ENCODE peak calls at places on chromosome 4, in ten cellular contexts. X is IMR-90, I is Peyer's patch, P is A549, H is esophagus squamous epithelium, Z is adrenal gland, G is heart left ventricle, Q is body of pancreas, N is upper lobe of left lung, F is endothelial cell of umbilical vein. L is an unnamed sample. For H3K4me1, the result is how much of the 10 kb centered on the place peaks cover.

GRCh38 chr4:121253961-121254360 is 89.8 kb upstream of the TNIP3 start:
- DNase-seq in I (no peak), N (no peak), H (no peak), Z (no peak), F (no peak), Q (no peak), X (no peak), G (no peak), P (no peak), L (no peak)

GRCh38 chr4:41713768-41714167 is 34.8 kb downstream of the PHOX2B start:
- DNase-seq in G (no peak), F (no peak), X (no peak), P (no peak), Q (no peak), Z (no peak), N (no peak), I (no peak), H (no peak), L (no peak)

GRCh38 chr4:84821064-84821463 is 145.4 kb downstream of the WDFY3 start:
- DNase-seq in Z (no peak), N (no peak), G (no peak), P (no peak), H (no peak), F (no peak), I (no peak), Q (no peak), X (no peak), L (no peak)

GRCh38 chr4:7516116-7516772 is 81.5 kb upstream of the PSAPL1 start:
- DNase-seq in I (no peak), G (no peak), X (no peak), N (no peak), F (no peak), H (no peak), Z (no peak), Q (no peak), P (no peak), L (peak)

GRCh38 chr4:177220376-177220775 is 89.3 kb upstream of the NEIL3 start:
- DNase-seq in Q (no peak), N (no peak), P (no peak), G (no peak), F (no peak), I (no peak), H (no peak), X (peak), Z (no peak), L (no peak)

GRCh38 chr4:16196482-16197393 is 29.5 kb downstream of the TAPT1 start:
- DNase-seq in F (peak), P (peak), H (no peak), I (no peak), Z (no peak), N (no peak), G (no peak), Q (no peak), X (peak), L (no peak)

GRCh38 chr4:65999518-65999871 is 329.2 kb upstream of the EPHA5 start:
- DNase-seq in F (no peak), H (no peak), X (no peak), Z (no peak), P (peak), Q (no peak), I (no peak), N (no peak), G (no peak), L (no peak)

GRCh38 chr4:141567326-141567915 is 69.0 kb upstream of the IL15 start:
- DNase-seq in G (no peak), I (no peak), Q (no peak), Z (no peak), N (no peak), H (no peak), F (no peak), P (peak), X (no peak), L (no peak)

GRCh38 chr4:76301068-76301774 is 5.3 kb upstream of the STBD1 start:
- DNase-seq in N (no peak), H (no peak), I (no peak), P (peak), G (no peak), Q (peak), X (peak), Z (peak), F (no peak), L (no peak)

GRCh38 chr4:784401-785331 is 41.3 kb downstream of the CPLX1 start:
- DNase-seq in X (no peak), N (no peak), Q (no peak), P (no peak), G (no peak), I (no peak), H (no peak), F (no peak), Z (peak), L (no peak)
- H3K4me1 ChIP-seq in X (under half), N (under half), Q (under half), P (under half), G (under half), I (under half), H (under half), F (under half), Z (under half), L (under half)

GRCh38 chr4:40246938-40247337 is 50.1 kb downstream of the RHOH start:
- DNase-seq in P (no peak), I (no peak), Z (no peak), Q (no peak), G (no peak), F (no peak), H (no peak), X (no peak), N (no peak), L (no peak)

GRCh38 chr4:40246547-40246900 is 49.7 kb downstream of the RHOH start:
- DNase-seq in H (no peak), N (no peak), Q (no peak), X (no peak), I (no peak), F (no peak), Z (no peak), G (no peak), P (no peak), L (no peak)

GRCh38 chr4:40245794-40246546 is 49.1 kb downstream of the RHOH start:
- DNase-seq in X (no peak), Q (peak), I (no peak), P (no peak), N (no peak), Z (no peak), G (no peak), H (no peak), F (no peak), L (no peak)

GRCh38 chr4:40243390-40243948 is 46.6 kb downstream of the RHOH start:
- DNase-seq in N (no peak), Z (no peak), G (no peak), F (no peak), P (no peak), I (no peak), H (no peak), Q (no peak), X (no peak), L (no peak)

GRCh38 chr4:40247350-40247749 is 50.5 kb downstream of the RHOH start:
- DNase-seq in I (no peak), Q (peak), P (no peak), N (no peak), Z (no peak), H (peak), F (no peak), G (no peak), X (no peak), L (no peak)
- TF ChIP-seq POLR2A in I (no peak), Q (no peak), P (no peak), N (no peak), Z (no peak), H (no peak), F (no peak), G (no peak), X (no peak), L (no peak)

GRCh38 chr4:166680801-166681200 is 553.5 kb downstream of the SPOCK3 start:
- DNase-seq in F (no peak), Z (no peak), Q (no peak), H (no peak), P (no peak), X (no peak), I (no peak), G (no peak), N (no peak), L (no peak)
- H3K4me1 ChIP-seq in F (under half), Z (under half), Q (under half), H (under half), P (under half), X (under half), I (under half), G (under half), N (under half), L (under half)

GRCh38 chr4:123298798-123299197 is 97.8 kb upstream of the SPRY1 start:
- DNase-seq in Q (no peak), H (no peak), Z (no peak), I (no peak), X (no peak), N (no peak), G (no peak), P (no peak), F (no peak), L (no peak)
- TF ChIP-seq POLR2A in Q (no peak), H (no peak), Z (no peak), I (no peak), X (no peak), N (no peak), G (no peak), P (no peak), F (no peak), L (no peak)

GRCh38 chr4:26080876-26081628 is 167.0 kb downstream of the SMIM20 start:
- DNase-seq in P (no peak), X (no peak), F (no peak), I (no peak), Z (no peak), Q (no peak), H (no peak), G (no peak), N (no peak), L (no peak)
- H3K4me1 ChIP-seq in P (under half), X (under half), F (under half), I (under half), Z (under half), Q (under half), H (under half), G (under half), N (under half), L (under half)

GRCh38 chr4:74932832-74933561 is at the start of gene PARM1:
- DNase-seq in G (peak), N (peak), X (peak), I (peak), Q (peak), Z (peak), F (peak), H (peak), P (peak), L (peak)
- TF ChIP-seq POLR2A in G (peak), N (peak), X (no peak), I (peak), Q (peak), Z (peak), F (no peak), H (no peak), P (peak), L (peak)

DNA sequence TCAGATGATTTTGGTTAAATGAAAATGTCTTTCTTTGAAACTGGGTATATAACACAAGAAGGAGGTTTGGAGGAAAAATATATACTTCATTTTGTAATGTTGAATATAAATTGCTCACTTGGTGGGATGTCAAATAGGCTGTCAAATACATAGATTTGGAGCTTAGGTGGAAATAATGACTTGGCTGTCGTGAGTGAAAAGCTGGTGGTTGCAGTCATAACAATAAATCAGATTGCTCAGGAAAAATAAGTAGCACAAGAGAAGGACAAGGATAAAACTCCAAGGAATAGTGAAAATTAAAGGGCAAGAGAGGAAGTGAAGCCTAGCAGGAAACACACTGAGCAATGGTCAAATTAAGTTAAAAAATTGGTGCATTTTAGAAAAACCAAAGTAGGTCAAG is 253.0 kb upstream of the ANKRD50 start:
- DNase-seq in Z (no peak), X (no peak), P (no peak), H (no peak), N (no peak), Q (no peak), F (no peak), I (no peak), G (no peak), L (no peak)
- H3K4me1 ChIP-seq in Z (under half), X (under half), P (under half), H (under half), N (under half), Q (under half), F (under half), I (under half), G (under half), L (under half)

DNA sequence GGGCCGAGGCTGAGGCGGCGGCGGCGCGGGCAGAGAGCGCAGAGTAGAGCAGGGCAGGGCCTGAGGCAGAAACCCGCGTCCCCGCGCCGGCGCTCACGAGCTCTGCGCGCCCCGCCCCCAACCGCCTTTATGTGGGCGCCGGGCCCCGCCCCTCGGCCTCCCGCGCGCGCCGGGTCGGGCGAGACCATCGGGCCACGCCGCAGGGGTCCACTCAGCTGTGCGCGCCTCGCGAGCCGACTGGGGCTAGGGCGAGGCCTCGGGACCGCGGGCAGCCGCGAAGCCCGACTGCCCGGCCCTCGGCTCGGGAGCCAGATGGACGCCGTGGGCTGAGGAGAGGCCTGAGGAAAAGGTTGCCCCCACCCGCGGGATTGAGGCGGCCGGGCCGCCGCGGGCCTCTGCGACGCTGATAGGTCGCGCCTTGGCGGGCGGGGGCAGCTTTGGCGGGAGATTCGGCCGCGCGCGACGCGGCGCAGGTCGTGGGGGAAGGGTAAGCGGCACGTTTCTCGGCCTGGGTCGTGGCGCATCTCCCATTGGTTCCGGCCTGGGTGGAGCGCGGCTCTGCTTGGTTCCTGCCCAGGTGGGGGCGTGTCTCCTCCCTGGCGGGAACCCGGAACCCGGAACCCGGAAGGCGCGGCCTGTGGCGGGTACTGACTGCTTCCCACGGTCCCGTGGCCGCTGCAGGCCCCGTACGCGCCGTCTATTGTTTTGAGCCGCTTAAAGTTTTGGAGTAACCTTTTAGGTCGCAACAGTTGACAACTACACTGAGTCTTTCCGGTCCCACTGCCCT is at the start of gene SLBP:
- DNase-seq in H (peak), P (peak), F (peak), Q (peak), Z (peak), I (peak), N (peak), X (peak), G (peak), L (peak)
- TF ChIP-seq POLR2A in H (peak), P (peak), F (peak), Q (peak), Z (peak), I (peak), N (peak), X (peak), G (peak), L (peak)

GRCh38 chr4:14864967-14865366 is 137.3 kb upstream of the CPEB2 start:
- DNase-seq in Q (no peak), F (no peak), I (no peak), G (no peak), H (no peak), P (no peak), N (no peak), Z (no peak), X (no peak), L (no peak)
- H3K4me1 ChIP-seq in Q (under half), F (under half), I (under half), G (under half), H (under half), P (under half), N (under half), Z (under half), X (under half), L (under half)

GRCh38 chr4:18022572-18023039 is 1.1 kb upstream of the LCORL start:
- DNase-seq in Z (no peak), Q (no peak), I (no peak), X (peak), N (no peak), H (no peak), F (no peak), G (no peak), P (no peak), L (no peak)

GRCh38 chr4:18020145-18020670 is 1.3 kb downstream of the LCORL start:
- DNase-seq in N (peak), X (peak), G (no peak), F (peak), Z (no peak), H (no peak), I (peak), Q (no peak), P (no peak), L (no peak)

GRCh38 chr4:18021470-18021719 is 160 bp downstream of the LCORL start:
- DNase-seq in Z (no peak), P (no peak), G (no peak), H (no peak), F (no peak), N (no peak), X (peak), I (no peak), Q (no peak), L (no peak)

GRCh38 chr4:18020671-18021469 is 685 bp downstream of the LCORL start:
- DNase-seq in Z (peak), P (peak), X (peak), Q (peak), I (peak), G (peak), H (peak), F (peak), N (peak), L (peak)

DNA sequence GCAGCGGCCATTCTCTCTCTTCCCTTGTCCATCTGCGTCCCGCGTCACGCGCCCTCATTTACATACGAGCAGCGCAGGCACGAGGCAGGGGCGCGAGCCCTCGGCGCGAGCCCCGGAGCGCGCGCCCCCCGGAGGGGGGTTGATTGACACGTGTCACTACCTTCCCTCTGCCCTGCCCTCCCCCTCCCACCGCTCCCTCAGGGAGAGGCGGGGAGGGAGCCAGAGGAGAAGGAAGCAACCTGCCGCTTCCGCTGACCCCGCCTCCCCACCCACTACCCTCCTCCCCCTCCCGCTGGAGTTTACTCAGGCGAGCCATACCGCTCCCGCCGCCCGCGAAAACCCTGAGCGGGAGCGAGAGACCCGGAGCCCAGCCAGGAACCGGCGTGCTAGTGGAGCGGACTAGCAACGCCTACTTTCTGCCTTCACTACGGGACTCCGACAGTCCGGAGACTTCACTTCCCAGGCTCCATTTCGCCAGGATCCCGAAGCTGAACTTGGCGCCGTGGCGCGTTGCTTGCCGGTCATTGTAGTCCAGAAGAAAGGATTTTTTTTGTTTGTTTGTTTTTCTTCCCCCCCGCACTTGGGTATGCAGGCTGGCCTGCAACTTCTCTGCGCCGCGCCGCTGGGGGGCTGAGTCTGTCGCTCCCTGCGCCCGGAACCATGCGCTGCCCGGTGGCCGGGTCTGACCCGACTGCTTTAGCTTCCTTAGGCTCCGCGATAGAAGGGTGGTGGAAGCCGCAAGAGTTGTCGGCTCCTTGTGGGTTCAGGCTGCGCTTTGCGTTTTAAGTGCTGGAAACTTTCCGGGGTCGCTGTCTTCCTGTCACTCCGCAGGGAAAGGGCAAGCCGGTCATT is at the start of gene LCORL:
- DNase-seq in Z (peak), F (peak), X (peak), I (peak), G (peak), H (peak), N (peak), Q (peak), P (peak), L (peak)
- TF ChIP-seq POLR2A in Z (no peak), F (no peak), X (no peak), I (peak), G (no peak), H (no peak), N (no peak), Q (peak), P (peak), L (no peak)